ENCODE peak calls at places on chromosomes 7 and 10, in six cellular contexts. One of them, this sample, is unnamed.

GRCh38 chr7:130409067-130409721 is 28.9 kb downstream of the CPA1 start:
- DNase-seq in NCI-H1092: peak
- DNase-seq in CD4-positive, alpha-beta T cell: no peak
- DNase-seq in body of pancreas: no peak
- DNase-seq in KG1: no peak
- DNase-seq in frontal cortex: no peak
- DNase-seq in this sample: no peak

GRCh38 chr7:123798527-123799188 is 46.3 kb upstream of the HYAL4 start:
- DNase-seq in CD4-positive, alpha-beta T cell: no peak
- DNase-seq in KG1: no peak
- DNase-seq in NCI-H1092: no peak
- DNase-seq in body of pancreas: no peak
- DNase-seq in frontal cortex: no peak
- DNase-seq in this sample: no peak

GRCh38 chr7:118080947-118081346 is 103.0 kb upstream of the LSM8 start:
- DNase-seq in NCI-H1092: no peak
- DNase-seq in KG1: no peak
- DNase-seq in body of pancreas: no peak
- DNase-seq in CD4-positive, alpha-beta T cell: no peak
- DNase-seq in frontal cortex: no peak
- DNase-seq in this sample: peak

GRCh38 chr10:71545001-71545400 is 148.3 kb downstream of the CDH23 start:
- DNase-seq in frontal cortex: no peak
- DNase-seq in CD4-positive, alpha-beta T cell: no peak
- DNase-seq in KG1: no peak
- DNase-seq in NCI-H1092: no peak
- DNase-seq in body of pancreas: no peak
- DNase-seq in this sample: no peak

GRCh38 chr10:118669020-118669766 is 73.7 kb upstream of the PRLHR start:
- DNase-seq in body of pancreas: no peak
- DNase-seq in frontal cortex: peak
- DNase-seq in NCI-H1092: no peak
- DNase-seq in CD4-positive, alpha-beta T cell: no peak
- DNase-seq in KG1: no peak
- DNase-seq in this sample: no peak

GRCh38 chr7:4650471-4651047 is 31.5 kb upstream of the FOXK1 start:
- DNase-seq in body of pancreas: peak
- DNase-seq in CD4-positive, alpha-beta T cell: no peak
- DNase-seq in KG1: no peak
- DNase-seq in NCI-H1092: no peak
- DNase-seq in frontal cortex: no peak
- DNase-seq in this sample: no peak

GRCh38 chr7:33872870-33873269 is 32.5 kb upstream of the BMPER start:
- DNase-seq in NCI-H1092: no peak
- DNase-seq in CD4-positive, alpha-beta T cell: no peak
- DNase-seq in frontal cortex: no peak
- DNase-seq in body of pancreas: no peak
- DNase-seq in KG1: no peak
- DNase-seq in this sample: no peak

GRCh38 chr10:1154531-1154930 is 98.3 kb downstream of the WDR37 start:
- DNase-seq in KG1: no peak
- DNase-seq in NCI-H1092: no peak
- DNase-seq in frontal cortex: no peak
- DNase-seq in CD4-positive, alpha-beta T cell: no peak
- DNase-seq in body of pancreas: no peak
- DNase-seq in this sample: no peak

GRCh38 chr7:94449151-94449725 is 54.5 kb downstream of the COL1A2 start:
- DNase-seq in NCI-H1092: peak
- DNase-seq in KG1: peak
- DNase-seq in body of pancreas: no peak
- DNase-seq in CD4-positive, alpha-beta T cell: no peak
- DNase-seq in frontal cortex: peak
- DNase-seq in this sample: no peak

GRCh38 chr10:18918545-18918944 is 130.1 kb upstream of the MALRD1 start:
- DNase-seq in CD4-positive, alpha-beta T cell: no peak
- DNase-seq in KG1: no peak
- DNase-seq in NCI-H1092: no peak
- DNase-seq in body of pancreas: no peak
- DNase-seq in frontal cortex: no peak
- DNase-seq in this sample: no peak

GRCh38 chr10:77983384-77984341 is 45.7 kb downstream of the POLR3A start:
- DNase-seq in body of pancreas: no peak
- DNase-seq in NCI-H1092: no peak
- DNase-seq in KG1: no peak
- DNase-seq in CD4-positive, alpha-beta T cell: no peak
- DNase-seq in frontal cortex: peak
- DNase-seq in this sample: no peak

GRCh38 chr10:18178862-18179483 is 38.7 kb downstream of the CACNB2 start:
- DNase-seq in CD4-positive, alpha-beta T cell: no peak
- DNase-seq in NCI-H1092: no peak
- DNase-seq in frontal cortex: no peak
- DNase-seq in body of pancreas: no peak
- DNase-seq in KG1: no peak
- DNase-seq in this sample: no peak

GRCh38 chr10:70267161-70267933 is 16.5 kb downstream of the NPFFR1 start:
- DNase-seq in NCI-H1092: no peak
- DNase-seq in body of pancreas: no peak
- DNase-seq in KG1: no peak
- DNase-seq in CD4-positive, alpha-beta T cell: no peak
- DNase-seq in frontal cortex: no peak
- DNase-seq in this sample: no peak

GRCh38 chr7:245574-246295 is 44.2 kb upstream of the FOXL3 start:
- DNase-seq in KG1: no peak
- DNase-seq in body of pancreas: no peak
- DNase-seq in CD4-positive, alpha-beta T cell: no peak
- DNase-seq in frontal cortex: no peak
- DNase-seq in NCI-H1092: no peak
- DNase-seq in this sample: no peak

GRCh38 chr7:45881759-45882464 is 6.4 kb upstream of the IGFBP1 start:
- DNase-seq in CD4-positive, alpha-beta T cell: no peak
- DNase-seq in KG1: no peak
- DNase-seq in NCI-H1092: no peak
- DNase-seq in frontal cortex: no peak
- DNase-seq in body of pancreas: no peak
- DNase-seq in this sample: no peak

GRCh38 chr7:127654404-127655392 is 2.7 kb downstream of the SND1 start:
- DNase-seq in NCI-H1092: no peak
- DNase-seq in KG1: no peak
- DNase-seq in body of pancreas: no peak
- DNase-seq in CD4-positive, alpha-beta T cell: no peak
- DNase-seq in frontal cortex: no peak
- DNase-seq in this sample: no peak

GRCh38 chr7:141291541-141291940 is 217.7 kb downstream of the TMEM178B start:
- DNase-seq in frontal cortex: no peak
- DNase-seq in body of pancreas: no peak
- DNase-seq in KG1: no peak
- DNase-seq in NCI-H1092: no peak
- DNase-seq in CD4-positive, alpha-beta T cell: no peak
- DNase-seq in this sample: no peak

GRCh38 chr10:77879065-77879464 is 47.5 kb downstream of the DLG5 start:
- DNase-seq in body of pancreas: no peak
- DNase-seq in frontal cortex: no peak
- DNase-seq in NCI-H1092: no peak
- DNase-seq in CD4-positive, alpha-beta T cell: no peak
- DNase-seq in KG1: no peak
- DNase-seq in this sample: no peak

GRCh38 chr7:50352282-50352681 is 47.8 kb downstream of the IKZF1 start:
- DNase-seq in CD4-positive, alpha-beta T cell: no peak
- DNase-seq in NCI-H1092: no peak
- DNase-seq in body of pancreas: no peak
- DNase-seq in KG1: no peak
- DNase-seq in frontal cortex: no peak
- DNase-seq in this sample: no peak

GRCh38 chr10:51092402-51092801 is 18.1 kb downstream of the PRKG1 start:
- DNase-seq in CD4-positive, alpha-beta T cell: no peak
- DNase-seq in KG1: no peak
- DNase-seq in body of pancreas: peak
- DNase-seq in NCI-H1092: no peak
- DNase-seq in frontal cortex: no peak
- DNase-seq in this sample: no peak

GRCh38 chr7:112266595-112267270 is 60.2 kb downstream of the ZNF277 start:
- DNase-seq in body of pancreas: no peak
- DNase-seq in NCI-H1092: no peak
- DNase-seq in CD4-positive, alpha-beta T cell: no peak
- DNase-seq in KG1: no peak
- DNase-seq in frontal cortex: no peak
- DNase-seq in this sample: no peak

GRCh38 chr10:94131885-94132284 is 138.2 kb downstream of the PLCE1 start:
- DNase-seq in KG1: no peak
- DNase-seq in NCI-H1092: no peak
- DNase-seq in CD4-positive, alpha-beta T cell: no peak
- DNase-seq in body of pancreas: no peak
- DNase-seq in frontal cortex: no peak
- DNase-seq in this sample: no peak

GRCh38 chr7:142323706-142324105 is 65.8 kb upstream of the PRSS58 start:
- DNase-seq in NCI-H1092: peak
- DNase-seq in frontal cortex: no peak
- DNase-seq in KG1: no peak
- DNase-seq in body of pancreas: peak
- DNase-seq in CD4-positive, alpha-beta T cell: peak
- DNase-seq in this sample: peak

GRCh38 chr7:25600521-25600920 is 372.2 kb upstream of the NPVF start:
- DNase-seq in NCI-H1092: no peak
- DNase-seq in CD4-positive, alpha-beta T cell: no peak
- DNase-seq in KG1: no peak
- DNase-seq in body of pancreas: no peak
- DNase-seq in frontal cortex: no peak
- DNase-seq in this sample: no peak

GRCh38 chr10:83037653-83038052 is 1101.7 kb upstream of the GHITM start:
- DNase-seq in NCI-H1092: no peak
- DNase-seq in frontal cortex: no peak
- DNase-seq in body of pancreas: no peak
- DNase-seq in CD4-positive, alpha-beta T cell: no peak
- DNase-seq in KG1: no peak
- DNase-seq in this sample: no peak

GRCh38 chr7:7181519-7182155 is 707 bp upstream of the C1GALT1 start:
- DNase-seq in body of pancreas: peak
- DNase-seq in CD4-positive, alpha-beta T cell: peak
- DNase-seq in KG1: peak
- DNase-seq in frontal cortex: peak
- DNase-seq in NCI-H1092: peak
- DNase-seq in this sample: peak

GRCh38 chr10:119637631-119638030 is 13.5 kb upstream of the BAG3 start:
- DNase-seq in body of pancreas: no peak
- DNase-seq in frontal cortex: no peak
- DNase-seq in CD4-positive, alpha-beta T cell: no peak
- DNase-seq in NCI-H1092: no peak
- DNase-seq in KG1: no peak
- DNase-seq in this sample: no peak

GRCh38 chr10:72087969-72088878 is at the start of gene SPOCK2:
- DNase-seq in KG1: no peak
- DNase-seq in body of pancreas: no peak
- DNase-seq in CD4-positive, alpha-beta T cell: peak
- DNase-seq in NCI-H1092: no peak
- DNase-seq in frontal cortex: peak
- DNase-seq in this sample: peak

This sample was measured in DND-41.